ENCODE peak calls at places on chromosomes 4 and X, in four cellular contexts. T, Q, Y and P are unnamed samples.

GRCh38 chr4:175139205-175139604 is 221.0 kb downstream of the ADAM29 start:
- DNase-seq in T (no peak), Q (no peak), Y (no peak), P (no peak)

GRCh38 chrX:77675986-77676385 is 110.0 kb downstream of the ATRX start:
- DNase-seq in T (no peak), Q (no peak), Y (no peak), P (no peak)

GRCh38 chr4:6280365-6280996 is 10.8 kb downstream of the WFS1 start:
- DNase-seq in T (no peak), Q (no peak), Y (no peak), P (no peak)

GRCh38 chrX:10904220-10904619 is 206.9 kb upstream of the HCCS start:
- DNase-seq in T (peak), Q (no peak), Y (no peak), P (no peak)

GRCh38 chr4:53601251-53601764 is 10.0 kb upstream of the LNX1 start:
- DNase-seq in T (no peak), Q (peak), Y (no peak), P (peak)

GRCh38 chr4:182242793-182243192 is 409 bp upstream of the TENM3 start:
- DNase-seq in T (peak), Q (no peak), Y (no peak), P (no peak)

GRCh38 chrX:41265615-41266014 is 68.3 kb upstream of the DDX3X start:
- DNase-seq in T (peak), Q (no peak), Y (peak), P (no peak)

GRCh38 chrX:65706041-65706828 is 38.8 kb downstream of the MSN start:
- DNase-seq in T (peak), Q (no peak), Y (no peak), P (peak)

GRCh38 chr4:8547108-8547911 is 32.9 kb upstream of the GPR78 start:
- DNase-seq in T (peak), Q (peak), Y (no peak), P (peak)

GRCh38 chr4:82975792-82976191 is 34.8 kb downstream of the LIN54 start:
- DNase-seq in T (peak), Q (no peak), Y (no peak), P (no peak)

GRCh38 chrX:19670854-19671620 is 155.7 kb upstream of the MAP3K15 start:
- DNase-seq in T (peak), Q (no peak), Y (no peak), P (no peak)

GRCh38 chrX:72309297-72310071 is 3.8 kb upstream of the CITED1 start:
- DNase-seq in T (no peak), Q (no peak), Y (no peak), P (no peak)

GRCh38 chrX:24789047-24789446 is 95.3 kb downstream of the POLA1 start:
- DNase-seq in T (no peak), Q (no peak), Y (no peak), P (no peak)

GRCh38 chr4:89283226-89283974 is 24.2 kb downstream of the GPRIN3 start:
- DNase-seq in T (peak), Q (no peak), Y (peak), P (no peak)

GRCh38 chr4:3802571-3803474 is 36.6 kb downstream of the ADRA2C start:
- DNase-seq in T (no peak), Q (no peak), Y (no peak), P (no peak)

GRCh38 chr4:28092610-28093009 is 1232.0 kb downstream of the STIM2 start:
- DNase-seq in T (no peak), Q (no peak), Y (no peak), P (no peak)

GRCh38 chrX:74593593-74593992 is 20.8 kb downstream of the RLIM start:
- DNase-seq in T (no peak), Q (no peak), Y (no peak), P (no peak)

GRCh38 chr4:11548529-11549176 is 120.0 kb upstream of the HS3ST1 start:
- DNase-seq in T (peak), Q (no peak), Y (no peak), P (no peak)

GRCh38 chr4:167168611-167169010 is 65.7 kb downstream of the SPOCK3 start:
- DNase-seq in T (no peak), Q (no peak), Y (no peak), P (no peak)

GRCh38 chr4:81982846-81983540 is 390.8 kb downstream of the HNRNPD start:
- DNase-seq in T (no peak), Q (no peak), Y (no peak), P (no peak)

GRCh38 chrX:133965321-133965720 is 20.1 kb downstream of the GPC3 start:
- DNase-seq in T (no peak), Q (no peak), Y (no peak), P (no peak)

GRCh38 chr4:75637827-75638226 is 7.5 kb upstream of the CDKL2 start:
- DNase-seq in T (no peak), Q (no peak), Y (no peak), P (no peak)